ENCODE peak calls at places on chromosomes 12 and 14, in six cellular contexts. One of them, this sample, is unnamed.

GRCh38 chr12:2383276-2384028 is 330.7 kb downstream of the CACNA1C start:
- DNase-seq in SK-N-SH: no peak
- DNase-seq in GM12878: no peak
- DNase-seq in HepG2: peak; percentile 7
- DNase-seq in K562: no peak
- DNase-seq in H1: no peak
- DNase-seq in this sample: no peak

GRCh38 chr12:46266869-46267617 is 1.8 kb downstream of the SLC38A1 start:
- DNase-seq in K562: no peak
- DNase-seq in H1: peak; percentile 66
- DNase-seq in GM12878: no peak
- DNase-seq in HepG2: peak; percentile 56
- DNase-seq in SK-N-SH: peak; percentile 60
- DNase-seq in this sample: no peak

GRCh38 chr14:92461891-92462290 is 51.7 kb upstream of the RIN3 start:
- DNase-seq in HepG2: no peak
- DNase-seq in SK-N-SH: no peak
- DNase-seq in GM12878: no peak
- DNase-seq in H1: no peak
- DNase-seq in K562: no peak
- DNase-seq in this sample: no peak

GRCh38 chr12:92034858-92035401 is 110.7 kb downstream of the BTG1 start:
- DNase-seq in H1: no peak
- DNase-seq in K562: no peak
- DNase-seq in HepG2: peak; percentile 44
- DNase-seq in SK-N-SH: peak; percentile 40
- DNase-seq in GM12878: peak; percentile 99
- DNase-seq in this sample: peak; percentile 6

GRCh38 chr12:121468451-121468850 is 68.5 kb downstream of the RNF34 start:
- DNase-seq in GM12878: no peak
- DNase-seq in HepG2: no peak
- DNase-seq in H1: no peak
- DNase-seq in K562: no peak
- DNase-seq in SK-N-SH: no peak
- DNase-seq in this sample: no peak

GRCh38 chr12:1919284-1919683 is 832 bp upstream of the CACNA2D4 start:
- DNase-seq in GM12878: no peak
- DNase-seq in H1: no peak
- DNase-seq in K562: no peak
- DNase-seq in SK-N-SH: peak; percentile 9
- DNase-seq in HepG2: no peak
- DNase-seq in this sample: no peak

GRCh38 chr12:12333980-12334709 is 15.9 kb downstream of the MANSC1 start:
- DNase-seq in GM12878: peak; percentile 19
- DNase-seq in HepG2: peak; percentile 53
- DNase-seq in K562: peak; percentile 64
- DNase-seq in SK-N-SH: peak; percentile 80
- DNase-seq in H1: peak; percentile 69
- DNase-seq in this sample: peak; percentile 47

GRCh38 chr14:25034803-25035681 is 14.9 kb downstream of the STXBP6 start:
- DNase-seq in HepG2: peak; percentile 99
- DNase-seq in K562: no peak
- DNase-seq in H1: no peak
- DNase-seq in GM12878: no peak
- DNase-seq in SK-N-SH: no peak
- DNase-seq in this sample: no peak

GRCh38 chr12:3071710-3072109 is 5.5 kb upstream of the TSPAN9 start:
- DNase-seq in GM12878: no peak
- DNase-seq in K562: no peak
- DNase-seq in H1: no peak
- DNase-seq in HepG2: no peak
- DNase-seq in SK-N-SH: no peak
- DNase-seq in this sample: no peak

GRCh38 chr12:31897791-31898503 is 61.3 kb upstream of the RESF1 start:
- DNase-seq in SK-N-SH: peak; percentile 15
- DNase-seq in K562: peak; percentile 21
- DNase-seq in HepG2: no peak
- DNase-seq in GM12878: no peak
- DNase-seq in H1: peak; percentile 60
- DNase-seq in this sample: peak; percentile 19

DNA sequence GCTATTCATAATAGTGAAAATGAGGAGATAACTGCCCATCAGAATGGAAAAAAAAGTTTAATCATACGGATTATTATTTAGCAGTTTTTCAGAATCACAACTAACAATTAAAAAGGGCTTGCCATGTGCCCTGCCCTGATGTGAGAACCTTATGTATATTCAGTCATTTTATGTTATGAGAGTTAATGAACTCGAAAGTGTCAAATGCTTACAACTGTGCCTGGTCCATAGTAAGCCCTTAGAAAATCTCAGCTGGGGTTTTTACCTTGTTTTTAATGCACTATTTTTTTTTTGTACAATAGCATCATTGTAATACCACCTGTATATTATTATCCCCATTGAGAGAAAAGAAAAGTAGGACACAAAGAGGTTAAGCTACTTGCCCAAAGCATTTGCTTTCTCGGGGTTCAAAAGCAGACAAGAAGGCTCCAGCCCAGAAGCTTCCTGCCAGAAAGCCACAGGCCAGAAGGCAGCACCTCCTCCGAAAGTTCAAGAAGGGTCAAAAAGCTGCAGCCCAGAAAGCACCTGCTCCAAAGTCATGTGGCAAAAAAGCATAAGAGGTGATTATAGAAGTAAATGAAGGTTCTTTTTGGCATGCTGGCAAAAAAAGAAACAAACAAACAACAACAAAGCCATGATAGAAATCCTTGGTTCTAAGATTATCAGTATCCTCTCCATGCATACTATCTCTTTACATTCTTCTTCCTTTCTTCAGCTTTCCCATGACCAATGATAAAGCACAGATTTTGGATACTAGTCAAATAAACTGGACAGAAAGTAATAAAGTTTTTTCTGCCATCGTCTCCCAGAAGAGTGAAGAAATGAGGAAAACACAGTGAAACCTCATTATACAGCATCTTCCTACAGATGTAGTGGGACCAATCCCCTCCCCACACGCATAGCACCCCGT is 59.1 kb upstream of the NAP1L1 start:
- DNase-seq in H1: no peak
- DNase-seq in SK-N-SH: no peak
- DNase-seq in K562: no peak
- DNase-seq in HepG2: no peak
- DNase-seq in GM12878: peak; percentile 38
- DNase-seq in this sample: no peak
- H2AFZ ChIP-seq in H1: no peak overlapping the region
- H2AFZ ChIP-seq in SK-N-SH: peak overlapping the region; percentile 58
- H2AFZ ChIP-seq in K562: no peak overlapping the region
- H2AFZ ChIP-seq in HepG2: no peak overlapping the region
- H2AFZ ChIP-seq in GM12878: no peak overlapping the region
- H2AFZ ChIP-seq in this sample: no peak overlapping the region

GRCh38 chr12:54389536-54390175 is 5.1 kb upstream of the ZNF385A start:
- DNase-seq in K562: no peak
- DNase-seq in HepG2: no peak
- DNase-seq in GM12878: no peak
- DNase-seq in SK-N-SH: no peak
- DNase-seq in H1: no peak
- DNase-seq in this sample: no peak

GRCh38 chr12:54388214-54389138 is 3.9 kb upstream of the ZNF385A start:
- DNase-seq in H1: no peak
- DNase-seq in SK-N-SH: peak; percentile 60
- DNase-seq in HepG2: no peak
- DNase-seq in K562: peak; percentile 49
- DNase-seq in GM12878: no peak
- DNase-seq in this sample: no peak

GRCh38 chr12:54390176-54390667 is 5.7 kb upstream of the ZNF385A start:
- DNase-seq in K562: peak; percentile 73
- DNase-seq in HepG2: no peak
- DNase-seq in H1: peak; percentile 69
- DNase-seq in SK-N-SH: no peak
- DNase-seq in GM12878: no peak
- DNase-seq in this sample: no peak

GRCh38 chr12:54390668-54391551 is 6.4 kb upstream of the ZNF385A start:
- DNase-seq in GM12878: no peak
- DNase-seq in SK-N-SH: peak; percentile 83
- DNase-seq in H1: peak; percentile 89
- DNase-seq in K562: peak; percentile 97
- DNase-seq in HepG2: no peak
- DNase-seq in this sample: no peak

GRCh38 chr12:54389139-54389508 is 4.6 kb upstream of the ZNF385A start:
- DNase-seq in SK-N-SH: no peak
- DNase-seq in H1: no peak
- DNase-seq in K562: no peak
- DNase-seq in HepG2: no peak
- DNase-seq in GM12878: no peak
- DNase-seq in this sample: no peak
- TF ChIP-seq YY1 in SK-N-SH: no peak
- TF ChIP-seq YY1 in H1: no peak
- TF ChIP-seq YY1 in K562: no peak
- TF ChIP-seq YY1 in HepG2: no peak
- TF ChIP-seq YY1 in GM12878: no peak
- TF ChIP-seq YY1 in this sample: no peak

DNA sequence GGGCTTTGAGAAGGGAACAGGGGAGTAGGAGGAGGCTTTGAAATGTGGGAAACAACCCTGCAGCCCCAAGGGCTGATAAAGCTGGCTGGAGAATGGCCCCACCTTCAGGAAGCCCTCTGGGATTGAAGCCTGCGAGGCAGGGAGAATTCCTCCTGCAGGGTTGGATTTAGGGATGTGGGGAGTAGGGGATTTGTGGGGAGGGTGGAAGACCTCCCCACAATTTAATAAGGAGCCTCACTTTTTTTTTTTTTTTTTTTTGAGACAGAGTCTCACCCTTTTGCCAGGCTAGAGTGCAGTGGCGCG is 88.8 kb upstream of the NCOR2 start:
- DNase-seq in SK-N-SH: no peak
- DNase-seq in HepG2: no peak
- DNase-seq in GM12878: no peak
- DNase-seq in K562: no peak
- DNase-seq in H1: no peak
- DNase-seq in this sample: no peak
- H2AFZ ChIP-seq in SK-N-SH: peak overlapping the region; percentile 81
- H2AFZ ChIP-seq in HepG2: no peak overlapping the region
- H2AFZ ChIP-seq in GM12878: no peak overlapping the region
- H2AFZ ChIP-seq in K562: no peak overlapping the region
- H2AFZ ChIP-seq in H1: no peak overlapping the region
- H2AFZ ChIP-seq in this sample: no peak overlapping the region

DNA sequence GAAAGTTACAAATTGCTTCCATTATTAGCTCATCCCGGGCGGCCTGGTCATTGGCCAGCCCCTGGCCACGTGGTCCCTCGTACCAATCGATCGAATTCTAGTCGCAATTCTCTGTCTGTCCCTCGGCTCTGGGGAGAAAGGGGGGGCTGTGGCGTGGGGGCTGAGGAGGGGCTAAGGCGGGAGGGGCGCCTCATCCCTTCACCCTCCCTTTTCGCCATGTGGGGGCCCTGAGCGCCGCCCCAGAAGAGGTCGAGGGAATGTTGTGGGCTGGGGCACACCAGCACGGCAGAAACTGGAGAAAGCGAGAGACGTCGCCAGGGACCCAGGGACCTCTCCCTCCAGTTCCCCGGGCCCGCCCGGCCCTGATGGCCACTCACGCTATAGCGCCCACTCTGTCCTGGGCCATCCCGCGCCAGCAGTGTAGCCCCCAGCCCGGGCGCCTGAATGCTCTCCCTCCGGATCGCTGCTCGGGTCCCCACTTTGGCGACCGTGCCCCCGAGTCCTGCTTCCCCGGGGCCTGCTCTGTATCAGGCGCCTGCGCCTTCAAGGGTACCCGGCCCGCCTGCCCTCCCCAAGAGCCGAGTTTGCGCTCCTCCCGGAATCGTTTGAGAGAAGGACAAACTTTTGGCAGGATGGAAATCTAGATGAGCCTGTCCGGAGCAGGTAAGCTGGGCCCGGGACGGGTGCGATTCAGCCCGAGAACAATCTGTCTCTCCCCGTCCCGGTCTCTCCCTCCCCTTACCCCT is 62.7 kb downstream of the SMUG1 start:
- DNase-seq in H1: peak; percentile 75
- DNase-seq in SK-N-SH: peak; percentile 78
- DNase-seq in K562: no peak
- DNase-seq in HepG2: no peak
- DNase-seq in GM12878: no peak
- DNase-seq in this sample: no peak
- TF ChIP-seq YY1 in H1: no peak
- TF ChIP-seq YY1 in SK-N-SH: no peak
- TF ChIP-seq YY1 in K562: no peak
- TF ChIP-seq YY1 in HepG2: no peak
- TF ChIP-seq YY1 in GM12878: no peak
- TF ChIP-seq YY1 in this sample: no peak